ENCODE peak calls at places on chromosomes 13 and 19, in ten cellular contexts. Y, U, E, Z, D, V, B, N, S and I are unnamed samples.

GRCh38 chr19:54461201-54462071 is 2.1 kb downstream of the LENG9 start:
- DNase-seq in Y (no peak), D (no peak), N (no peak), E (peak; percentile 21), B (no peak), U (no peak), V (no peak), S (no peak), Z (peak; percentile 67), I (no peak)

GRCh38 chr13:96091164-96091931 is 1.4 kb downstream of the HS6ST3 start:
- DNase-seq in Z (peak; percentile 74), S (peak; percentile 7), Y (no peak), U (no peak), V (no peak), B (no peak), E (peak; percentile 13), D (peak; percentile 26), N (no peak), I (no peak)

GRCh38 chr13:25971077-25971476 is 80.7 kb downstream of the SHISA2 start:
- DNase-seq in D (no peak), B (no peak), N (no peak), V (no peak), Z (no peak), U (no peak), E (no peak), S (no peak), Y (no peak), I (no peak)

GRCh38 chr19:372306-372890 is 27.8 kb upstream of the MIER2 start:
- DNase-seq in U (no peak), Z (no peak), Y (peak; percentile 91), S (no peak), E (peak; percentile 53), D (no peak), B (no peak), V (peak; percentile 31), N (peak; percentile 59), I (no peak)

GRCh38 chr13:75687145-75687763 is 51.1 kb downstream of the LMO7 start:
- DNase-seq in U (no peak), N (no peak), Y (peak; percentile 28), Z (no peak), E (no peak), S (no peak), V (no peak), D (peak; percentile 15), B (no peak), I (peak; percentile 43)

GRCh38 chr13:38394777-38395504 is 45.3 kb downstream of the UFM1 start:
- DNase-seq in B (no peak), N (no peak), S (no peak), Y (peak; percentile 27), Z (no peak), V (no peak), D (no peak), U (no peak), E (no peak), I (no peak)

GRCh38 chr19:29966594-29967249 is 24.7 kb downstream of the URI1 start:
- DNase-seq in Z (no peak), B (no peak), D (no peak), V (no peak), E (no peak), S (peak; percentile 48), N (no peak), U (no peak), Y (peak; percentile 15), I (no peak)

GRCh38 chr13:93316848-93317247 is 90.2 kb downstream of the GPC6 start:
- DNase-seq in V (no peak), D (no peak), Z (no peak), N (no peak), S (no peak), B (no peak), U (no peak), E (no peak), Y (no peak), I (no peak)

GRCh38 chr19:54190942-54191670 is at the start of gene TSEN34:
- DNase-seq in Y (peak; percentile 76), B (peak; percentile 88), D (peak; percentile 87), N (peak; percentile 78), Z (peak; percentile 85), U (peak; percentile 94), V (peak; percentile 88), E (peak; percentile 86), S (peak; percentile 93), I (peak; percentile 60)

GRCh38 chr13:62049992-62050391 is 634.3 kb upstream of the PCDH20 start:
- DNase-seq in N (no peak), B (no peak), U (no peak), E (no peak), V (no peak), Y (no peak), S (no peak), Z (no peak), D (no peak), I (no peak)

GRCh38 chr19:41995959-41996797 is 2.1 kb upstream of the ATP1A3 start:
- DNase-seq in B (no peak), Y (no peak), D (no peak), U (no peak), N (no peak), Z (no peak), E (no peak), S (peak; percentile 34), V (no peak), I (no peak)

GRCh38 chr13:92510416-92510815 is 716.2 kb upstream of the GPC6 start:
- DNase-seq in U (no peak), V (no peak), Y (no peak), D (no peak), S (no peak), Z (no peak), B (no peak), E (no peak), N (no peak), I (no peak)